ENCODE peak calls at places on chromosome 5, in five cellular contexts. One of them, this sample, is unnamed.

GRCh38 chr5:4855048-4855447 is 285.1 kb upstream of the ADAMTS16 start:
- DNase-seq in WERI-Rb-1: no peak
- DNase-seq in tibial nerve: no peak
- DNase-seq in adrenal gland: no peak
- DNase-seq in coronary artery: no peak
- DNase-seq in this sample: no peak

GRCh38 chr5:178249191-178249989 is 16.8 kb upstream of the PHYKPL start:
- DNase-seq in WERI-Rb-1: no peak
- DNase-seq in adrenal gland: no peak
- DNase-seq in coronary artery: no peak
- DNase-seq in tibial nerve: no peak
- DNase-seq in this sample: no peak

GRCh38 chr5:133977858-133978257 is 9.4 kb upstream of the C5orf15 start:
- DNase-seq in adrenal gland: no peak
- DNase-seq in tibial nerve: no peak
- DNase-seq in coronary artery: no peak
- DNase-seq in WERI-Rb-1: no peak
- DNase-seq in this sample: no peak

GRCh38 chr5:2149196-2149541 is 266.4 kb upstream of the IRX4 start:
- DNase-seq in tibial nerve: no peak
- DNase-seq in WERI-Rb-1: no peak
- DNase-seq in coronary artery: no peak
- DNase-seq in adrenal gland: peak
- DNase-seq in this sample: peak

GRCh38 chr5:6819521-6819920 is 106.3 kb downstream of the TENT4A start:
- DNase-seq in WERI-Rb-1: peak
- DNase-seq in coronary artery: no peak
- DNase-seq in adrenal gland: no peak
- DNase-seq in tibial nerve: no peak
- DNase-seq in this sample: no peak

GRCh38 chr5:43294226-43294625 is 19.0 kb downstream of the HMGCS1 start:
- DNase-seq in WERI-Rb-1: no peak
- DNase-seq in coronary artery: no peak
- DNase-seq in adrenal gland: no peak
- DNase-seq in tibial nerve: no peak
- DNase-seq in this sample: no peak

GRCh38 chr5:169494383-169495251 is 89.0 kb upstream of the SPDL1 start:
- DNase-seq in coronary artery: no peak
- DNase-seq in tibial nerve: no peak
- DNase-seq in adrenal gland: no peak
- DNase-seq in WERI-Rb-1: no peak
- DNase-seq in this sample: no peak

GRCh38 chr5:61071565-61071964 is 90.7 kb downstream of the SMIM15 start:
- DNase-seq in adrenal gland: no peak
- DNase-seq in WERI-Rb-1: no peak
- DNase-seq in tibial nerve: no peak
- DNase-seq in coronary artery: no peak
- DNase-seq in this sample: no peak

GRCh38 chr5:55711531-55712022 is 547 bp downstream of the SLC38A9 start:
- DNase-seq in coronary artery: no peak
- DNase-seq in adrenal gland: no peak
- DNase-seq in WERI-Rb-1: no peak
- DNase-seq in tibial nerve: no peak
- DNase-seq in this sample: no peak

GRCh38 chr5:122129332-122129731 is at the start of gene ZNF474:
- DNase-seq in tibial nerve: no peak
- DNase-seq in adrenal gland: no peak
- DNase-seq in WERI-Rb-1: no peak
- DNase-seq in coronary artery: no peak
- DNase-seq in this sample: peak

GRCh38 chr5:95630394-95630917 is 10.6 kb downstream of the GPR150 start:
- DNase-seq in WERI-Rb-1: no peak
- DNase-seq in adrenal gland: no peak
- DNase-seq in tibial nerve: no peak
- DNase-seq in coronary artery: no peak
- DNase-seq in this sample: no peak

GRCh38 chr5:180636403-180637075 is 12.9 kb downstream of the FLT4 start:
- DNase-seq in WERI-Rb-1: no peak
- DNase-seq in tibial nerve: no peak
- DNase-seq in adrenal gland: no peak
- DNase-seq in coronary artery: no peak
- DNase-seq in this sample: no peak

GRCh38 chr5:80921026-80921425 is 39.1 kb upstream of the RASGRF2 start:
- DNase-seq in coronary artery: no peak
- DNase-seq in tibial nerve: no peak
- DNase-seq in WERI-Rb-1: no peak
- DNase-seq in adrenal gland: no peak
- DNase-seq in this sample: peak

GRCh38 chr5:80248378-80248777 is 7.5 kb downstream of the SERINC5 start:
- DNase-seq in WERI-Rb-1: no peak
- DNase-seq in adrenal gland: no peak
- DNase-seq in coronary artery: no peak
- DNase-seq in tibial nerve: no peak
- DNase-seq in this sample: no peak

GRCh38 chr5:10719965-10720364 is 41.1 kb downstream of the DAP start:
- DNase-seq in tibial nerve: no peak
- DNase-seq in WERI-Rb-1: no peak
- DNase-seq in coronary artery: no peak
- DNase-seq in adrenal gland: peak
- DNase-seq in this sample: no peak

GRCh38 chr5:155839251-155840037 is 487.5 kb upstream of the SGCD start:
- DNase-seq in adrenal gland: no peak
- DNase-seq in tibial nerve: no peak
- DNase-seq in WERI-Rb-1: peak
- DNase-seq in coronary artery: no peak
- DNase-seq in this sample: peak

GRCh38 chr5:53019320-53019719 is 30.2 kb downstream of the ITGA2 start:
- DNase-seq in coronary artery: no peak
- DNase-seq in WERI-Rb-1: no peak
- DNase-seq in tibial nerve: no peak
- DNase-seq in adrenal gland: no peak
- DNase-seq in this sample: peak

GRCh38 chr5:178486305-178486704 is 103.9 kb downstream of the COL23A1 start:
- DNase-seq in WERI-Rb-1: no peak
- DNase-seq in tibial nerve: no peak
- DNase-seq in adrenal gland: no peak
- DNase-seq in coronary artery: no peak
- DNase-seq in this sample: no peak

GRCh38 chr5:95942968-95943367 is 18.7 kb downstream of the ELL2 start:
- DNase-seq in WERI-Rb-1: no peak
- DNase-seq in tibial nerve: no peak
- DNase-seq in adrenal gland: no peak
- DNase-seq in coronary artery: no peak
- DNase-seq in this sample: no peak

GRCh38 chr5:93621340-93621872 is 38.4 kb downstream of the NR2F1 start:
- DNase-seq in WERI-Rb-1: peak
- DNase-seq in adrenal gland: peak
- DNase-seq in tibial nerve: peak
- DNase-seq in coronary artery: peak
- DNase-seq in this sample: peak

GRCh38 chr5:23482642-23483041 is 24.8 kb upstream of the PRDM9 start:
- DNase-seq in WERI-Rb-1: no peak
- DNase-seq in tibial nerve: no peak
- DNase-seq in adrenal gland: no peak
- DNase-seq in coronary artery: no peak
- DNase-seq in this sample: no peak

GRCh38 chr5:58392491-58392890 is 67.4 kb downstream of the PLK2 start:
- DNase-seq in coronary artery: no peak
- DNase-seq in WERI-Rb-1: no peak
- DNase-seq in tibial nerve: no peak
- DNase-seq in adrenal gland: no peak
- DNase-seq in this sample: no peak

GRCh38 chr5:180211761-180212035 is 2.7 kb upstream of the RASGEF1C start:
- DNase-seq in tibial nerve: no peak
- DNase-seq in WERI-Rb-1: no peak
- DNase-seq in adrenal gland: peak
- DNase-seq in coronary artery: no peak
- DNase-seq in this sample: no peak

GRCh38 chr5:62149894-62150293 is 156.1 kb upstream of the KIF2A start:
- DNase-seq in coronary artery: no peak
- DNase-seq in adrenal gland: no peak
- DNase-seq in WERI-Rb-1: no peak
- DNase-seq in tibial nerve: no peak
- DNase-seq in this sample: no peak

GRCh38 chr5:14161825-14162556 is 18.8 kb downstream of the TRIO start:
- DNase-seq in WERI-Rb-1: peak
- DNase-seq in coronary artery: no peak
- DNase-seq in adrenal gland: no peak
- DNase-seq in tibial nerve: no peak
- DNase-seq in this sample: no peak

GRCh38 chr5:57037355-57037754 is 85.4 kb upstream of the MIER3 start:
- DNase-seq in tibial nerve: no peak
- DNase-seq in coronary artery: no peak
- DNase-seq in WERI-Rb-1: peak
- DNase-seq in adrenal gland: peak
- DNase-seq in this sample: no peak

GRCh38 chr5:148290271-148291195 is 21.7 kb upstream of the SPINK7 start:
- DNase-seq in tibial nerve: no peak
- DNase-seq in WERI-Rb-1: no peak
- DNase-seq in adrenal gland: no peak
- DNase-seq in coronary artery: no peak
- DNase-seq in this sample: no peak

GRCh38 chr5:180093241-180093640 is 21.7 kb upstream of the RNF130 start:
- DNase-seq in tibial nerve: no peak
- DNase-seq in adrenal gland: no peak
- DNase-seq in WERI-Rb-1: no peak
- DNase-seq in coronary artery: no peak
- DNase-seq in this sample: no peak

GRCh38 chr5:84364043-84364442 is 20.6 kb downstream of the EDIL3 start:
- DNase-seq in tibial nerve: no peak
- DNase-seq in coronary artery: no peak
- DNase-seq in adrenal gland: no peak
- DNase-seq in WERI-Rb-1: no peak
- DNase-seq in this sample: no peak

GRCh38 chr5:104540448-104540847 is 977.9 kb upstream of the NUDT12 start:
- DNase-seq in adrenal gland: peak
- DNase-seq in tibial nerve: no peak
- DNase-seq in coronary artery: no peak
- DNase-seq in WERI-Rb-1: no peak
- DNase-seq in this sample: peak

GRCh38 chr5:43572357-43572756 is 15.5 kb upstream of the PAIP1 start:
- DNase-seq in WERI-Rb-1: no peak
- DNase-seq in tibial nerve: no peak
- DNase-seq in adrenal gland: no peak
- DNase-seq in coronary artery: no peak
- DNase-seq in this sample: no peak

GRCh38 chr5:32802764-32803163 is 91.6 kb downstream of the NPR3 start:
- DNase-seq in adrenal gland: no peak
- DNase-seq in coronary artery: no peak
- DNase-seq in tibial nerve: no peak
- DNase-seq in WERI-Rb-1: no peak
- DNase-seq in this sample: no peak

GRCh38 chr5:44619875-44620610 is 188.7 kb upstream of the MRPS30 start:
- DNase-seq in tibial nerve: no peak
- DNase-seq in coronary artery: no peak
- DNase-seq in WERI-Rb-1: no peak
- DNase-seq in adrenal gland: no peak
- DNase-seq in this sample: no peak

GRCh38 chr5:158876263-158876942 is 223.3 kb downstream of the EBF1 start:
- DNase-seq in coronary artery: no peak
- DNase-seq in tibial nerve: no peak
- DNase-seq in adrenal gland: no peak
- DNase-seq in WERI-Rb-1: no peak
- DNase-seq in this sample: no peak

GRCh38 chr5:54401515-54401914 is 54.0 kb upstream of the HSPB3 start:
- DNase-seq in WERI-Rb-1: no peak
- DNase-seq in coronary artery: no peak
- DNase-seq in adrenal gland: no peak
- DNase-seq in tibial nerve: no peak
- DNase-seq in this sample: no peak

DNA sequence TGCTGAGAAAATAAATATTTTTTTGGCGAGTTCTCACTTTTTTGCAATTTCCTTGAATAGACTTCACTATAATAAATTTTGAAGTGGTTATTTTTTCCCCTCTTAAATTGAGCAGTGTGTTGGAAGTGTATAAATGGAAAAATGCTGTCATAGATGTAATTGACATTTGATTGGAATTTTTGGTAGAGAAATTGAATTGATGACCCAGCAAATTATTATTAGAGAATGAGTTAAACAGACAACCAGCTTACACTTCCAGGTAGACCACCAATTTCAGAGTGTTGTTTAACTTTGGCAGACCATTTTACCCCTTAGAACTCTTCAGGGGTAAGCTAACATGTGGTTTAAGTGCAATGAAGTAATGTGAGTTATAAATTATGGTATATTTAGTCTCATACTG is 1.9 kb downstream of the FAF2 start:
- DNase-seq in adrenal gland: no peak
- DNase-seq in coronary artery: no peak
- DNase-seq in WERI-Rb-1: no peak
- DNase-seq in tibial nerve: no peak
- DNase-seq in this sample: no peak
- H3K4me3 ChIP-seq in adrenal gland: no peak
- H3K4me3 ChIP-seq in coronary artery: no peak
- H3K4me3 ChIP-seq in WERI-Rb-1: no peak
- H3K4me3 ChIP-seq in tibial nerve: no peak
- H3K4me3 ChIP-seq in this sample: no peak

GRCh38 chr5:91978221-91978882 is 595.2 kb upstream of the ARRDC3 start:
- DNase-seq in adrenal gland: no peak
- DNase-seq in coronary artery: no peak
- DNase-seq in tibial nerve: no peak
- DNase-seq in WERI-Rb-1: no peak
- DNase-seq in this sample: no peak
- H3K4me3 ChIP-seq in adrenal gland: no peak
- H3K4me3 ChIP-seq in coronary artery: no peak
- H3K4me3 ChIP-seq in tibial nerve: no peak
- H3K4me3 ChIP-seq in WERI-Rb-1: no peak
- H3K4me3 ChIP-seq in this sample: no peak

GRCh38 chr5:33937700-33938506 is 1.7 kb downstream of the RXFP3 start:
- DNase-seq in tibial nerve: no peak
- DNase-seq in coronary artery: no peak
- DNase-seq in adrenal gland: no peak
- DNase-seq in WERI-Rb-1: no peak
- DNase-seq in this sample: no peak

GRCh38 chr5:33936004-33936380 is 194 bp upstream of the RXFP3 start:
- DNase-seq in adrenal gland: peak
- DNase-seq in coronary artery: no peak
- DNase-seq in tibial nerve: peak
- DNase-seq in WERI-Rb-1: peak
- DNase-seq in this sample: no peak

GRCh38 chr5:33937017-33937699 is 972 bp downstream of the RXFP3 start:
- DNase-seq in WERI-Rb-1: no peak
- DNase-seq in tibial nerve: no peak
- DNase-seq in coronary artery: no peak
- DNase-seq in adrenal gland: no peak
- DNase-seq in this sample: no peak

GRCh38 chr5:33938507-33938796 is 2.3 kb downstream of the RXFP3 start:
- DNase-seq in adrenal gland: no peak
- DNase-seq in coronary artery: no peak
- DNase-seq in WERI-Rb-1: no peak
- DNase-seq in tibial nerve: no peak
- DNase-seq in this sample: no peak

GRCh38 chr5:33936381-33937016 is at the start of gene RXFP3:
- DNase-seq in adrenal gland: no peak
- DNase-seq in WERI-Rb-1: no peak
- DNase-seq in coronary artery: no peak
- DNase-seq in tibial nerve: no peak
- DNase-seq in this sample: no peak
- H3K4me3 ChIP-seq in adrenal gland: no peak
- H3K4me3 ChIP-seq in WERI-Rb-1: peak
- H3K4me3 ChIP-seq in coronary artery: peak
- H3K4me3 ChIP-seq in tibial nerve: peak
- H3K4me3 ChIP-seq in this sample: no peak

GRCh38 chr5:30099634-30100033 is 1093.9 kb upstream of the CDH6 start:
- DNase-seq in coronary artery: no peak
- DNase-seq in WERI-Rb-1: no peak
- DNase-seq in adrenal gland: no peak
- DNase-seq in tibial nerve: no peak
- DNase-seq in this sample: no peak
- H3K4me3 ChIP-seq in coronary artery: no peak
- H3K4me3 ChIP-seq in WERI-Rb-1: no peak
- H3K4me3 ChIP-seq in adrenal gland: no peak
- H3K4me3 ChIP-seq in tibial nerve: no peak
- H3K4me3 ChIP-seq in this sample: no peak

This sample was measured in SJCRH30.